ENCODE peak calls at places on chromosomes 2 and 18, in nine cellular contexts. M, G, P, B, A, H, K, R and C are unnamed samples.

GRCh38 chr2:235421618-235422017 is 72.2 kb upstream of the AGAP1 start:
- DNase-seq in M (no peak), G (no peak), P (peak), B (no peak), A (no peak), H (no peak), K (no peak), R (no peak), C (no peak)

GRCh38 chr18:36153203-36153602 is 23.5 kb downstream of the ELP2 start:
- DNase-seq in M (no peak), G (no peak), P (no peak), B (no peak), A (no peak), H (peak), K (no peak), R (no peak), C (no peak)

GRCh38 chr2:3557588-3558204 is 437 bp downstream of the RNASEH1 start:
- DNase-seq in M (no peak), G (no peak), P (no peak), B (no peak), A (no peak), H (no peak), K (no peak), R (no peak), C (no peak)

GRCh38 chr2:854460-854859 is 96.2 kb upstream of the SNTG2 start:
- DNase-seq in M (no peak), G (no peak), P (peak), B (peak), A (no peak), H (peak), K (no peak), R (no peak), C (peak)

GRCh38 chr2:234164499-234165409 is 114.3 kb downstream of the SPP2 start:
- DNase-seq in M (no peak), G (no peak), P (no peak), B (no peak), A (no peak), H (no peak), K (no peak), R (peak), C (no peak)

GRCh38 chr2:173947131-173947530 is 18.0 kb downstream of the SP3 start:
- DNase-seq in M (no peak), G (no peak), P (no peak), B (no peak), A (no peak), H (no peak), K (no peak), R (no peak), C (no peak)

GRCh38 chr2:15965564-15966019 is 25.2 kb downstream of the MYCN start:
- DNase-seq in M (no peak), G (no peak), P (no peak), B (no peak), A (no peak), H (no peak), K (no peak), R (no peak), C (no peak)

GRCh38 chr18:43758734-43759133 is 481.4 kb upstream of the SYT4 start:
- DNase-seq in M (no peak), G (no peak), P (no peak), B (no peak), A (no peak), H (no peak), K (no peak), R (no peak), C (no peak)

GRCh38 chr2:9639000-9639602 is 8.3 kb upstream of the YWHAQ start:
- DNase-seq in M (no peak), G (no peak), P (no peak), B (no peak), A (no peak), H (no peak), K (no peak), R (no peak), C (no peak)

GRCh38 chr2:21748501-21748900 is 624.7 kb downstream of the TDRD15 start:
- DNase-seq in M (no peak), G (no peak), P (no peak), B (no peak), A (no peak), H (no peak), K (no peak), R (no peak), C (no peak)

GRCh38 chr2:131042161-131042775 is 51.0 kb downstream of the FAM168B start:
- DNase-seq in M (no peak), G (no peak), P (no peak), B (no peak), A (no peak), H (no peak), K (no peak), R (no peak), C (no peak)

GRCh38 chr2:174635015-174635593 is 37.5 kb upstream of the WIPF1 start:
- DNase-seq in M (no peak), G (no peak), P (no peak), B (no peak), A (no peak), H (no peak), K (no peak), R (no peak), C (no peak)

GRCh38 chr2:225113356-225114015 is 71.2 kb upstream of the DOCK10 start:
- DNase-seq in M (no peak), G (no peak), P (no peak), B (no peak), A (no peak), H (no peak), K (peak), R (no peak), C (no peak)

GRCh38 chr2:134354611-134355010 is 100.7 kb downstream of the MGAT5 start:
- DNase-seq in M (no peak), G (no peak), P (no peak), B (no peak), A (no peak), H (no peak), K (no peak), R (no peak), C (no peak)

GRCh38 chr2:192669505-192670082 is 474.9 kb upstream of the TMEFF2 start:
- DNase-seq in M (no peak), G (no peak), P (no peak), B (no peak), A (no peak), H (no peak), K (no peak), R (no peak), C (no peak)

GRCh38 chr2:134240061-134240460 is 13.8 kb upstream of the MGAT5 start:
- DNase-seq in M (no peak), G (no peak), P (no peak), B (no peak), A (no peak), H (no peak), K (no peak), R (no peak), C (no peak)

GRCh38 chr2:240567872-240568677 is at the start of gene RNPEPL1:
- DNase-seq in M (no peak), G (peak), P (peak), B (no peak), A (no peak), H (peak), K (peak), R (no peak), C (peak)

GRCh38 chr18:3368193-3368592 is 81.8 kb upstream of the TGIF1 start:
- DNase-seq in M (no peak), G (no peak), P (no peak), B (peak), A (no peak), H (no peak), K (no peak), R (no peak), C (no peak)

GRCh38 chr2:134479696-134480330 is 225.9 kb downstream of the MGAT5 start:
- DNase-seq in M (no peak), G (no peak), P (no peak), B (no peak), A (no peak), H (no peak), K (no peak), R (no peak), C (no peak)

GRCh38 chr18:34222396-34223163 is 2.1 kb downstream of the NOL4 start:
- DNase-seq in M (no peak), G (no peak), P (peak), B (no peak), A (no peak), H (peak), K (peak), R (no peak), C (peak)

GRCh38 chr18:35851286-35851967 is 121.1 kb upstream of the RMP24 start:
- DNase-seq in M (no peak), G (no peak), P (no peak), B (no peak), A (peak), H (no peak), K (no peak), R (no peak), C (no peak)

GRCh38 chr2:189391201-189391600 is 50.1 kb upstream of the WDR75 start:
- DNase-seq in M (no peak), G (no peak), P (no peak), B (no peak), A (no peak), H (no peak), K (no peak), R (no peak), C (no peak)

GRCh38 chr2:157260403-157261198 is 3.1 kb downstream of the GALNT5 start:
- DNase-seq in M (no peak), G (no peak), P (no peak), B (no peak), A (no peak), H (no peak), K (no peak), R (no peak), C (no peak)

GRCh38 chr2:65345626-65346025 is 86.8 kb downstream of the SPRED2 start:
- DNase-seq in M (no peak), G (no peak), P (no peak), B (no peak), A (no peak), H (no peak), K (no peak), R (no peak), C (no peak)

GRCh38 chr2:239979243-239980023 is 45.7 kb downstream of the NDUFA10 start:
- DNase-seq in M (no peak), G (no peak), P (no peak), B (peak), A (peak), H (peak), K (no peak), R (no peak), C (peak)

GRCh38 chr2:122193622-122194021 is 438.2 kb downstream of the TSN start:
- DNase-seq in M (no peak), G (no peak), P (no peak), B (no peak), A (no peak), H (no peak), K (peak), R (no peak), C (no peak)

GRCh38 chr2:138369856-138370255 is 131.7 kb upstream of the SPOPL start:
- DNase-seq in M (no peak), G (no peak), P (no peak), B (no peak), A (no peak), H (no peak), K (no peak), R (no peak), C (no peak)

DNA sequence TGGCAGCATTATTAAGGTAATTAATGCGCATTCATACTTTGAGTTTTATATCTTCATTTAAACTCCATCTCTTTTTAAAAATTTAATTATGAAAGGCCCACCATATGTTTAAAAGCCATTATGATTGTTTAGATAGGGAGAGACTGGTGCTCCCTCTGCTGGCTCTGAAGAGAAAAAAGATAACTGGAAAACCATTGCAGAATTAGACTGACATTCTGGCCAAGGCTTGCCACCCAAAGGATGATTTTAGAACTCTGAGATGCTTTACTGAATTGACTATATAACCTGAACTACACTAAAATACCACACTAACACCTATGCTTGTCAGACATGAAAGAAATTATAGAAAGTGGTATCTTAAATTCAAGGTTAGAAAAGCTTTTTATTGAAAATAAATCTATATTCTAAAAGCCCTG is 127.6 kb upstream of the SPOPL start:
- DNase-seq in M (no peak), G (no peak), P (peak), B (peak), A (no peak), H (peak), K (peak), R (no peak), C (peak)
- TF ChIP-seq CTCF in M (peak), G (peak), P (peak), B (peak), A (peak), H (peak), K (peak), R (no peak), C (peak)

DNA sequence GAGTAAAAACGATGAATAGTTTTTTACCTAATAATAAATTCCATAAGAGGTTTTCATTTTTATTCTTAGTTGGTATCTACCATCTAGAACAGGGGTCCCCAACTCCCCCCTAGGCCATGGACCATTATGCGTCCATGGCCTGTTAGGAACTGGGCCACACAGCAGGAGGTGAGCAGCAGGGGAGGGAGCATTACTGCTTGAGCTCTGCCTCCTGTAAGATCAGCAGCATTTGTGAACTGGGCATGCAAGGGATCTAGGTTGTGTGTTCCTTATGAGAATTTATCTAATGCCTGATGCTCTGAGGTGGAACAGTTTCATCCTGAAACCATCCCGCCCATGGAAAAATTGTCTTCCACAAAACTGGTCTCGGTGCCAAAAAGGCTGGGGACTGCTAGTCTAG is 5.9 kb downstream of the TIA1 start:
- DNase-seq in M (no peak), G (no peak), P (no peak), B (no peak), A (no peak), H (no peak), K (no peak), R (no peak), C (no peak)
- H3K4me3 ChIP-seq in M (no peak), G (no peak), P (no peak), B (no peak), A (no peak), H (no peak), K (no peak), R (no peak), C (no peak)

DNA sequence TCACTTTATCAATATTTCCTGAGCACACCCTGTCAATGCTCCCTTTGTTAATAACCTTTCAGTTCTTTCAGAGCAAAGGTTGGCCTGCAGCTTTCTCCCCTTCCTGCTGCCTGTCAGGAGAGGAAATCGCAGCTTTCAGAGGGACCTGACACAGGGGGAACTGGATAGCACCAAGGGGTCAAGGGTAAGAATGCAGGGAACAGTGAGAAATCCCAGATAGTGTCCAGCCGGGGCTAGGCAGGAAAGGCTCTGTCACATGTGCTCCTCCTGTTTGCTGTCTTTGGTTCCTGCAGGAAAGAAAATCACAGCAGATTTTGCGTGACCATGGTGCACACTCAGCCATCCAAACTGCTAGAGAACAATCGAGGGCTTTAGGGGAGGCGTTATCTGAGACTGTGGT is 177.7 kb downstream of the ICOS start:
- DNase-seq in M (no peak), G (no peak), P (no peak), B (no peak), A (no peak), H (no peak), K (no peak), R (no peak), C (no peak)
- TF ChIP-seq CTCF in M (no peak), G (no peak), P (no peak), B (no peak), A (no peak), H (no peak), K (no peak), R (no peak), C (no peak)

GRCh38 chr2:216370961-216371633 is 1.2 kb downstream of the MARCHF4 start:
- DNase-seq in M (no peak), G (no peak), P (no peak), B (no peak), A (no peak), H (no peak), K (no peak), R (no peak), C (no peak)

GRCh38 chr2:216371756-216372702 is at the start of gene MARCHF4:
- DNase-seq in M (peak), G (peak), P (peak), B (peak), A (peak), H (peak), K (peak), R (peak), C (peak)

GRCh38 chr2:216375288-216375687 is 3.0 kb upstream of the MARCHF4 start:
- DNase-seq in M (no peak), G (no peak), P (no peak), B (no peak), A (no peak), H (no peak), K (no peak), R (no peak), C (no peak)

GRCh38 chr2:216373896-216374295 is 1.6 kb upstream of the MARCHF4 start:
- DNase-seq in M (no peak), G (no peak), P (no peak), B (no peak), A (no peak), H (no peak), K (no peak), R (no peak), C (no peak)

DNA sequence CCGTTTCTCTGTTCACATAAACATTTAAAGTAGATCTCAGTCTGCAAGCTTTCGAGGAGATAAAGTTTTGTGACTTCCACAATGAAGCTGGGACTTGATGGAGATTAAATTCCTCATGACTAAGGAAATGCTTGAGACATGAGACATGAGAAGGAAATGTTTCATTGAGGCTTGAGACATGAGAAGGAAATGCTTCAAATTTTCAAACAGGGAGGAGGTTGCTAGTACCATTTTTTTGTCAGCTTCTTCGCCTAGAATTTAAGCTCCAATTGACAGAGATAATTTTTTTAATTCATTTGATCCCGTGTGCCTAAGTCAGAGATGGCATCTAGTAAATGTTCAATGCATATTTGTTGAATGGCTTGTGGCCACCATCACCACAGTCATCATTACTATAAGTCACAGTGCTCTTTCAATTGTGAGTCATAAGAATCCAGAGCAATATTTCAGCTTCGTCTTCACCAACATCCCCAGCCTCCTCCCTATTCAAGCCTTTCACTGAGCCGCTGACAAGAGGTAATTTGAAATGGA is 543 bp upstream of the MARCHF4 start:
- DNase-seq in M (no peak), G (no peak), P (no peak), B (peak), A (no peak), H (no peak), K (peak), R (no peak), C (no peak)
- H3K4me3 ChIP-seq in M (peak), G (no peak), P (no peak), B (peak), A (peak), H (no peak), K (peak), R (no peak), C (no peak)

DNA sequence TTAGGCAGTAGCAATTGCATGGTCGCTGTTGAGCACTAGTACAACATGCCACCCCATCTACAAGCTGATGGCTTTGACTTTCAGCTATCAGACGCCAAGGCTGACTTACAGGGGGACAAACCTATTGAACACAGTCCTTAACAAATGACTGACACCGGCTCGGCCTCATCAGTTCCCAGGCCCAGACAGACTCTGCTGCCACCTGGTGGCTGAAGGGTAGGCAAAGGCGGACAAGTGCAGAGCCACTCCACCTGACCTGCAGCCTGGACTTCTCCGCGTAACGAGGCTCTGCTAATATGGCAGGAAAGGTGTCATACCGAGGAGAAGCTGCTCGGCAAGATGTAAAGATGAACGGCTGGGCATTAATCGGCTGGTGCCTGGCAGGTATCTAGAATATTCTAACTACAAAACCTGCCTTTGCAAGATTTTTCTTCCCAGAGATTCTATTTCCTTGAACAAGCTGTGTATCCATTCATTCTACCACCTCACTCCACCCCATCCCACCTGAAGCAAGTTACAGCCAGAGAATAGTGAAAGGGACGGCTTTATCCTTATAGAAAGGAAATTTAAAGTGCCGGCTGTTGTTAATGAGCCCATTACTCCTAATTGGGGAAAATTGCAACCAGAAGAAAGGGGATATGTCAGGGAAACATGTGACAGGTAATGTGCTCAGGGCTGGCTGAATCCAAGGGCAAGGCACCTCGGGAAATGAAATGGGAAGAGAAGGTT is 67.4 kb downstream of the STEAP3 start:
- DNase-seq in M (no peak), G (peak), P (peak), B (peak), A (peak), H (peak), K (peak), R (peak), C (peak)
- TF ChIP-seq CTCF in M (no peak), G (peak), P (peak), B (peak), A (peak), H (peak), K (peak), R (no peak), C (peak)

DNA sequence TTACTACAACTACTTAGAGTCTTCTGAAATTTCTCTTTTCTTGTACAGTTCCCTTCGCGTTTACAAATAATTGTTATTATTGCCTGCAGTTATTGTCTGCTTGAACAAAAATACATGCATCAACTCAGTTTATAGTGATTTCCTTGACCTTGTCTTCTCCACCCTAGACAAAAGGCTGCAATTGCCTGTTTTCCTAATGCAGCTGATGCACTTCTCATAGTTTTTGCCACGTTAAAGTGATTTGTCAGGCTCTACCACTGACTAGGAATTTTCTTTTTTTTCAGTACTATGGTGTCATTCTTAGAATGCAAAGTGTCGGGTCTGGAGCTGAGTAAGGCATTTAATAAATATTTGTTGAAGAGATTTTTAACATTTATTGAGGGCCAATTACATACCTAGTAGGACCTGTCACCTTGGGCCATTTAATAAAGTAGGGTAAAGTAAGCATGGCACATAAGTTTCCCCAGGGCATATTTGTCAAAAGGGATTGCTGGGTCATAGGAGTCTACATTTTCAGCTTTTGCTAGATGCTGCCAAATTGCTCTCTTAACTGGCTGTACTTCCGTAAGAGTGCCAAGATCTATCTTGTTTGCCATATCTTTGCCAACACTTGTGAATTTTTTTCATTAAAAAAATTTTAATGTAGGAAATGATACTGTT is 24.1 kb downstream of the ACSL3 start:
- DNase-seq in M (no peak), G (no peak), P (no peak), B (no peak), A (no peak), H (no peak), K (no peak), R (no peak), C (no peak)
- H3K4me3 ChIP-seq in M (peak), G (no peak), P (no peak), B (no peak), A (no peak), H (no peak), K (no peak), R (no peak), C (no peak)

GRCh38 chr2:191276792-191277465 is 31.7 kb downstream of the MYO1B start:
- DNase-seq in M (no peak), G (no peak), P (no peak), B (no peak), A (no peak), H (no peak), K (no peak), R (no peak), C (no peak)
- TF ChIP-seq CTCF in M (no peak), G (no peak), P (no peak), B (no peak), A (no peak), H (no peak), K (no peak), R (no peak), C (no peak)